ENCODE peak calls at places on chromosomes 4 and X, in five cellular contexts. M is adrenal gland, X is SK-N-SH, R is coronary artery, C is fibroblast of mammary gland. U is an unnamed sample.

GRCh38 chr4:85419103-85419502 is 55.8 kb upstream of the ARHGAP24 start:
- DNase-seq in M (no peak), R (no peak), X (no peak), C (peak), U (no peak)

GRCh38 chrX:100931925-100932285 is 3.2 kb upstream of the XKRX start:
- DNase-seq in X (no peak), R (no peak), C (no peak), M (no peak), U (no peak)

GRCh38 chr4:25449270-25449669 is 72.2 kb downstream of the ANAPC4 start:
- DNase-seq in C (no peak), X (no peak), R (no peak), M (no peak), U (no peak)

GRCh38 chr4:78784255-78784654 is 8.1 kb downstream of the BMP2K start:
- DNase-seq in C (peak), M (no peak), X (no peak), R (no peak), U (peak)

GRCh38 chrX:77820328-77820727 is 34.3 kb upstream of the ATRX start:
- DNase-seq in X (no peak), M (no peak), R (no peak), C (peak), U (no peak)

GRCh38 chr4:108361886-108362285 is 193.2 kb upstream of the LEF1 start:
- DNase-seq in C (no peak), R (no peak), M (no peak), X (no peak), U (no peak)

GRCh38 chr4:166252487-166253402 is 379.7 kb downstream of the TLL1 start:
- DNase-seq in M (peak), X (peak), C (peak), R (no peak), U (peak)

GRCh38 chr4:11487876-11488545 is 59.3 kb upstream of the HS3ST1 start:
- DNase-seq in X (no peak), C (peak), M (no peak), R (no peak), U (no peak)

GRCh38 chr4:174808119-174808518 is 20.9 kb downstream of the GLRA3 start:
- DNase-seq in R (no peak), M (no peak), X (no peak), C (no peak), U (no peak)

GRCh38 chr4:78710536-78710935 is 65.6 kb upstream of the BMP2K start:
- DNase-seq in M (no peak), C (peak), R (no peak), X (no peak), U (no peak)

GRCh38 chrX:23202316-23202715 is 132.3 kb upstream of the PTCHD1 start:
- DNase-seq in C (no peak), R (no peak), M (no peak), X (no peak), U (no peak)

GRCh38 chr4:3446631-3447320 is 5.0 kb downstream of the HGFAC start:
- DNase-seq in X (no peak), C (no peak), R (no peak), M (no peak), U (no peak)

GRCh38 chr4:152032722-152033131 is 271.9 kb upstream of the GATB start:
- DNase-seq in X (no peak), M (peak), R (peak), C (peak), U (peak)

GRCh38 chr4:153651041-153651960 is 32.8 kb upstream of the TLR2 start:
- DNase-seq in C (peak), R (no peak), M (peak), X (no peak), U (peak)

GRCh38 chr4:5887361-5888221 is 5.3 kb downstream of the CRMP1 start:
- DNase-seq in C (no peak), X (peak), M (no peak), R (no peak), U (no peak)

GRCh38 chr4:30717208-30718020 is 2.8 kb upstream of the PCDH7 start:
- DNase-seq in R (no peak), M (peak), C (peak), X (peak), U (peak)
- TF ChIP-seq CTCF in R (no peak), M (no peak), C (no peak), X (peak), U (no peak)

DNA sequence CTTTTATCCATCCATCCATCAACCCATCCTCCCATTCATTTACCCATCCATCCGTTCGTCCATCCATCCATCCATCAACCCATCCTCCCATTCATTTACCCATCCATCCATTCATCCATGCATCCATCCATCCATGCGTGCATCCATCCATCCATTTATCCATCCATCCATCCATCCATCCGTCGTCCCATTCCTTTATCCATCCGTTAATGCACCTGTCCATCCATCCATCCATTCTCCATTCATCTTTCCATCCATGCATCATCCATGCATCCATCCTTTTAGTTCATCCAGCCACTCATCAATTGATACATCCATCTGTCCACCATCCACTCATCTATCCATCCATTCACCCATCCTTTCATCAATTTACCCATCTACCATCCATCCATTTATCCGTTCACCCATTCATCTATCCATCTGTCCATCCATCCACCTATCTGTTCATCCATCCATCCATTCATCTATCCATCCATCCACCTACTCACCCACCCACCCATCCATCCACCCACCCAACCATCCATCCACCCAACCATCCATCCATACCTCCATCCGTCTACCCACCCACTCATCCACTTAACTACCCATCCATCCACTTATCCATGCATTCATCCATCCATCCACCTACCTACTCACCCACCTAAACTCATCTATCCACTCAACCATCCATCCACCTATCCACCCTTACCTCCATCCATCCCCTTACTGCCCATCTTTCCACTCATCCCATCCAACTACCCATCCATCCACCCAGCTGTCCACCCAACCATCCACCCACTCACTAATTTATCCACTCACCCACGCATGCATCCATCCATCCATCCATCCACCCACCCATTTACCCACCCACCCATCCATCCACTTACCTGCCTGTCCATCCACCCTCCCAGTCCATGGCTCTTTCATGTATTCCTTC is 9.6 kb downstream of the CD99 start:
- DNase-seq in M (no peak), R (no peak), X (no peak), C (no peak), U (no peak)
- H3K4me3 ChIP-seq in M (no peak), R (no peak), X (no peak), C (no peak), U (no peak)

GRCh38 chr4:80390178-80390577 is 54.6 kb downstream of the CFAP299 start:
- DNase-seq in C (no peak), R (no peak), M (no peak), X (no peak), U (no peak)

GRCh38 chr4:80387390-80388283 is 52.1 kb downstream of the CFAP299 start:
- DNase-seq in C (no peak), X (no peak), R (no peak), M (no peak), U (no peak)

GRCh38 chr4:80385397-80386280 is 50.1 kb downstream of the CFAP299 start:
- DNase-seq in C (no peak), X (no peak), M (no peak), R (no peak), U (no peak)

GRCh38 chr4:80388284-80388607 is 52.7 kb downstream of the CFAP299 start:
- DNase-seq in X (no peak), C (no peak), M (no peak), R (no peak), U (no peak)

GRCh38 chr4:80386281-80386886 is 50.9 kb downstream of the CFAP299 start:
- DNase-seq in C (no peak), X (no peak), R (no peak), M (no peak), U (no peak)
- TF ChIP-seq CTCF in C (no peak), X (no peak), R (no peak), M (no peak), U (no peak)

DNA sequence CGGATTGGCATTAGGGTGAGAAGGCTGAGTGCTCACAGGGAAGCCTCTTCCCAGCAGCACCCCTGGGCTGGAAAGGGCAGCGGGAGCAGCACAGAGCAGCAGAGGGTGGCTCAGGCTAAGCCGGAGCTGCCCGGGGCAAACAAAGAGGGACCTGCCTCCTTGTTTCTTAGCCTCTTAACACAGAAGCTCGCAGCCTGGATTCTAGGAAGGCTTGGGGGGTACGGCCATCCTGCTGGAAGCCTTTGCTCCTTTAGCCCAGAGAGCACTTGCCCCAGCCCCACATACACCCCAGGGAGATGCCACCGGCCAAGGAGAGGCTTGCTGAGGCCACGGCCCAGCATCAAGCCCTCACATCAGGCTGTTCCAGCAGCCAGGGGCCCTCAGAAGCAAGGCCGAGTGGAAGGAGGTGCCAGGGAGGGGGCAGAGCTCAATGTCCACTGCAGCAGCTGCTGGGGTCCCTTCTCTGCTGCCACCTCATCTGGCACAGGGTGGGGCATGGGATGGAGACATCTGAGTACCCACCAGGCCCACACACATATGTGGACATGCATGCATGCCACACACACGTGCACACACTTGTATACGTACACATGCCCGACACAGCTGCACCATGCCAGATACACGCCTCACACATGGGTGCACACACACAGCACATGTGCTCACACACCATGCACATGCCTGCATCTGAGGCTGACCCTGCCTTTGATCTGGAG is 20.3 kb upstream of the SPON2 start:
- DNase-seq in M (peak), X (peak), C (no peak), R (peak), U (no peak)
- H3K4me3 ChIP-seq in M (no peak), X (no peak), C (peak), R (peak), U (no peak)